ENCODE peak calls at places on chromosome 15, in ten cellular contexts. V is astrocyte of the spinal cord; S is hepatocyte; P is HCT116; X is M059J; W is NCI-H1105; Z is HS-5; R is effector memory CD8-positive, alpha-beta T cell; M is Daoy; D is HFFc6. Q is an unnamed sample.

GRCh38 chr15:78225783-78226541 is 8.4 kb downstream of the ACSBG1 start:
- DNase-seq in V (peak; percentile 22), S (no peak), P (no peak), X (peak; percentile 64), W (no peak), Z (no peak), R (no peak), M (peak; percentile 27), D (no peak), Q (no peak)

GRCh38 chr15:28955686-28956421 is 70.1 kb downstream of the APBA2 start:
- DNase-seq in V (peak; percentile 85), S (no peak), P (no peak), X (peak; percentile 93), W (no peak), Z (peak; percentile 24), R (no peak), M (peak; percentile 68), D (no peak), Q (no peak)

GRCh38 chr15:65676123-65676522 is 54.4 kb downstream of the SLC24A1 start:
- DNase-seq in V (no peak), S (no peak), P (no peak), X (no peak), W (no peak), Z (no peak), R (no peak), M (no peak), D (no peak), Q (no peak)

GRCh38 chr15:55434989-55435825 is 26.9 kb downstream of the PIERCE2 start:
- DNase-seq in V (peak; percentile 71), S (peak; percentile 70), P (peak; percentile 42), X (peak; percentile 54), W (no peak), Z (peak; percentile 39), R (peak; percentile 14), M (peak; percentile 21), D (peak; percentile 50), Q (no peak)

GRCh38 chr15:27592036-27592725 is 506.9 kb downstream of the OCA2 start:
- DNase-seq in V (peak; percentile 48), S (peak; percentile 23), P (no peak), X (no peak), W (no peak), Z (no peak), R (no peak), M (no peak), D (no peak), Q (no peak)

GRCh38 chr15:60116456-60117089 is 112.5 kb downstream of the FOXB1 start:
- DNase-seq in V (no peak), S (no peak), P (no peak), X (no peak), W (no peak), Z (no peak), R (no peak), M (no peak), D (no peak), Q (no peak)

GRCh38 chr15:75840659-75841058 is 2.6 kb upstream of the UBE2Q2 start:
- DNase-seq in V (peak; percentile 79), S (peak; percentile 75), P (no peak), X (peak; percentile 70), W (no peak), Z (no peak), R (no peak), M (peak; percentile 21), D (peak; percentile 53), Q (no peak)

GRCh38 chr15:69713726-69714559 is 261.3 kb downstream of the RPLP1 start:
- DNase-seq in V (no peak), S (no peak), P (no peak), X (peak; percentile 79), W (no peak), Z (no peak), R (peak; percentile 69), M (peak; percentile 53), D (no peak), Q (peak; percentile 55)

GRCh38 chr15:34436956-34437442 is 609 bp downstream of the GOLGA8A start:
- DNase-seq in V (peak; percentile 32), S (peak; percentile 65), P (no peak), X (peak; percentile 47), W (peak; percentile 0), Z (no peak), R (peak; percentile 50), M (peak; percentile 59), D (no peak), Q (peak; percentile 31)

GRCh38 chr15:96138985-96139384 is 191.5 kb upstream of the NR2F2 start:
- DNase-seq in V (no peak), S (no peak), P (no peak), X (no peak), W (no peak), Z (no peak), R (no peak), M (no peak), D (no peak), Q (no peak)

GRCh38 chr15:28933710-28934445 is 48.1 kb downstream of the APBA2 start:
- DNase-seq in V (peak; percentile 22), S (no peak), P (no peak), X (no peak), W (no peak), Z (no peak), R (no peak), M (no peak), D (no peak), Q (no peak)

GRCh38 chr15:66454143-66454542 is 43.4 kb downstream of the SNAPC5 start:
- DNase-seq in V (no peak), S (no peak), P (no peak), X (peak; percentile 53), W (no peak), Z (no peak), R (no peak), M (no peak), D (peak; percentile 9), Q (no peak)

GRCh38 chr15:62756326-62756994 is 286.1 kb upstream of the TPM1 start:
- DNase-seq in V (no peak), S (no peak), P (no peak), X (no peak), W (no peak), Z (no peak), R (no peak), M (no peak), D (no peak), Q (no peak)